ENCODE peak calls at places on chromosomes 11 and 22, in ten cellular contexts. E, D, I, P, G, B, H, Y, N and U are unnamed samples.

GRCh38 chr11:65429069-65429681 is 6.6 kb downstream of the NEAT1 start:
- DNase-seq in E (no peak), D (no peak), I (no peak), P (peak), G (no peak), B (peak), H (no peak), Y (peak), N (no peak), U (peak)

GRCh38 chr11:1261241-1262071 is 38.6 kb downstream of the MUC5B start:
- DNase-seq in E (no peak), D (no peak), I (no peak), P (no peak), G (no peak), B (no peak), H (no peak), Y (no peak), N (no peak), U (no peak)

GRCh38 chr11:850777-851762 is 8.4 kb downstream of the TSPAN4 start:
- DNase-seq in E (no peak), D (no peak), I (no peak), P (no peak), G (no peak), B (no peak), H (peak), Y (no peak), N (no peak), U (no peak)

GRCh38 chr11:2235588-2236326 is 34.6 kb downstream of the ASCL2 start:
- DNase-seq in E (no peak), D (no peak), I (no peak), P (no peak), G (no peak), B (no peak), H (no peak), Y (no peak), N (no peak), U (no peak)

GRCh38 chr11:28146123-28146751 is 38.0 kb downstream of the METTL15 start:
- DNase-seq in E (no peak), D (no peak), I (no peak), P (peak), G (no peak), B (peak), H (no peak), Y (peak), N (no peak), U (no peak)

GRCh38 chr11:17405232-17406005 is 17.0 kb upstream of the KCNJ11 start:
- DNase-seq in E (no peak), D (no peak), I (no peak), P (peak), G (peak), B (peak), H (no peak), Y (peak), N (no peak), U (no peak)

GRCh38 chr11:73353422-73353821 is 22.8 kb upstream of the RELT start:
- DNase-seq in E (no peak), D (no peak), I (no peak), P (no peak), G (no peak), B (no peak), H (no peak), Y (no peak), N (no peak), U (no peak)

GRCh38 chr22:19691721-19692341 is 22.5 kb upstream of the SEPTIN5 start:
- DNase-seq in E (no peak), D (no peak), I (no peak), P (peak), G (no peak), B (peak), H (no peak), Y (peak), N (no peak), U (no peak)

GRCh38 chr11:12675951-12676711 is 1.9 kb downstream of the TEAD1 start:
- DNase-seq in E (no peak), D (no peak), I (no peak), P (peak), G (no peak), B (no peak), H (no peak), Y (peak), N (no peak), U (peak)